ENCODE peak calls at places on chromosome 19, in seven cellular contexts. R is A549, K is GM12878, U is SK-N-SH, B is K562, X is HCT116, C is HepG2. Z is an unnamed sample. For H3K4me1, the result is how much of the 10 kb centered on the place peaks cover.

GRCh38 chr19:5154129-5154798 is 185.4 kb downstream of the KDM4B start:
- DNase-seq in R (peak), K (no peak), U (peak), B (peak), X (no peak), C (peak), Z (peak)

GRCh38 chr19:58229255-58229639 is 533 bp downstream of the ZNF544 start:
- DNase-seq in R (peak), K (no peak), U (peak), B (peak), X (no peak), C (peak), Z (peak)

GRCh38 chr19:48489608-48490216 is 20.5 kb downstream of the CYTH2 start:
- DNase-seq in R (peak), K (no peak), U (peak), B (peak), X (peak), C (peak), Z (peak)

GRCh38 chr19:21202865-21203494 is 61.1 kb downstream of the ZNF431 start:
- DNase-seq in R (peak), K (peak), U (peak), B (peak), X (peak), C (no peak), Z (peak)

GRCh38 chr19:49790866-49791265 is 22.2 kb downstream of the FUZ start:
- DNase-seq in R (no peak), K (no peak), U (no peak), B (peak), X (no peak), C (no peak), Z (no peak)

GRCh38 chr19:16520986-16521624 is 21.1 kb downstream of the CHERP start:
- DNase-seq in R (no peak), K (no peak), U (peak), B (no peak), X (no peak), C (no peak), Z (no peak)

GRCh38 chr19:5578094-5578846 is 10.5 kb upstream of the TINCR start:
- DNase-seq in R (peak), K (no peak), U (peak), B (peak), X (no peak), C (peak), Z (peak)

GRCh38 chr19:42198676-42199439 is 18.6 kb downstream of the DEDD2 start:
- DNase-seq in R (no peak), K (peak), U (no peak), B (no peak), X (no peak), C (no peak), Z (peak)

GRCh38 chr19:56538761-56539263 is at the start of gene ZFP28:
- DNase-seq in R (no peak), K (no peak), U (peak), B (peak), X (no peak), C (no peak), Z (peak)

GRCh38 chr19:31316201-31316951 is 32.9 kb downstream of the TSHZ3 start:
- DNase-seq in R (no peak), K (no peak), U (no peak), B (no peak), X (no peak), C (no peak), Z (peak)

GRCh38 chr19:31226536-31226935 is 122.7 kb downstream of the TSHZ3 start:
- DNase-seq in R (no peak), K (no peak), U (no peak), B (no peak), X (no peak), C (no peak), Z (no peak)

GRCh38 chr19:49809155-49809986 is 3.7 kb downstream of the FUZ start:
- DNase-seq in R (peak), K (no peak), U (peak), B (no peak), X (no peak), C (peak), Z (peak)

GRCh38 chr19:9407827-9408226 is 27.5 kb downstream of the ZNF266 start:
- DNase-seq in R (no peak), K (no peak), U (no peak), B (no peak), X (no peak), C (no peak), Z (no peak)

GRCh38 chr19:40610396-40611064 is 9.4 kb downstream of the LTBP4 start:
- DNase-seq in R (no peak), K (no peak), U (peak), B (no peak), X (no peak), C (no peak), Z (peak)

GRCh38 chr19:10988921-10989320 is 28.1 kb downstream of the SMARCA4 start:
- DNase-seq in R (no peak), K (no peak), U (no peak), B (no peak), X (no peak), C (no peak), Z (no peak)

GRCh38 chr19:8145969-8146368 is 3.4 kb downstream of the FBN3 start:
- DNase-seq in R (peak), K (no peak), U (no peak), B (peak), X (no peak), C (no peak), Z (peak)

DNA sequence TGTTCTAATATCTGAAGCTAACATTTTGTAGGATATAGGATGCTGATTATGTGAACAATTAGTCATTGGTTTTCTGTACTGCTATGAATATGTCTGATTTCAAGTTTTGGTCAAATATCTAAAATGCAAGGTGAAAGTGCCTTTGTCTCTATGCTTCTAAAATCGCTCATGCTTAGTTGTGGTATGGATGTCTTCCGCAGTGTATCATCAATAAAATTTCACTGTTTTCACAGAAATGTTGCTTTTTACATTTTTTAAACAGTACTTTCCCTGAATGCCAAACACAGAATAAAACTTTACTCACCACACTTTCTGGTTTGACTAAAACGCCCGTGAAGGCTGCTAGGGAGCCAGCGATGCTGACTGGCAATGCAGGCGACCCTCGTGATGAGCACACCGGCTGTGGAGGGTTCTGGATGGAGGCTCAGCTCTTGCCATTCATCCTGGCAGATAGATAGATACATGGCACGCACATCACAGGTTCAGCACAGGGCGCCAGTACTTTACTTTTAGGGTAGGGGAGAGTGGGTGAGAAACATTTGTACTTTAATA is 40.1 kb downstream of the SLC7A9 start:
- DNase-seq in R (no peak), K (no peak), U (no peak), B (no peak), X (no peak), C (no peak), Z (no peak)
- TF ChIP-seq REST in R (no peak), K (no peak), U (no peak), B (no peak), X (no peak), C (no peak), Z (no peak)

GRCh38 chr19:47422417-47423163 is 3.3 kb upstream of the MEIS3 start:
- DNase-seq in R (no peak), K (no peak), U (no peak), B (no peak), X (no peak), C (no peak), Z (no peak)

GRCh38 chr19:47419789-47420188 is 462 bp upstream of the MEIS3 start:
- DNase-seq in R (no peak), K (no peak), U (no peak), B (no peak), X (no peak), C (no peak), Z (no peak)

GRCh38 chr19:47421244-47421786 is 2.0 kb upstream of the MEIS3 start:
- DNase-seq in R (no peak), K (no peak), U (no peak), B (no peak), X (no peak), C (no peak), Z (no peak)

GRCh38 chr19:47423203-47423882 is 4.0 kb upstream of the MEIS3 start:
- DNase-seq in R (no peak), K (no peak), U (no peak), B (no peak), X (no peak), C (no peak), Z (no peak)

DNA sequence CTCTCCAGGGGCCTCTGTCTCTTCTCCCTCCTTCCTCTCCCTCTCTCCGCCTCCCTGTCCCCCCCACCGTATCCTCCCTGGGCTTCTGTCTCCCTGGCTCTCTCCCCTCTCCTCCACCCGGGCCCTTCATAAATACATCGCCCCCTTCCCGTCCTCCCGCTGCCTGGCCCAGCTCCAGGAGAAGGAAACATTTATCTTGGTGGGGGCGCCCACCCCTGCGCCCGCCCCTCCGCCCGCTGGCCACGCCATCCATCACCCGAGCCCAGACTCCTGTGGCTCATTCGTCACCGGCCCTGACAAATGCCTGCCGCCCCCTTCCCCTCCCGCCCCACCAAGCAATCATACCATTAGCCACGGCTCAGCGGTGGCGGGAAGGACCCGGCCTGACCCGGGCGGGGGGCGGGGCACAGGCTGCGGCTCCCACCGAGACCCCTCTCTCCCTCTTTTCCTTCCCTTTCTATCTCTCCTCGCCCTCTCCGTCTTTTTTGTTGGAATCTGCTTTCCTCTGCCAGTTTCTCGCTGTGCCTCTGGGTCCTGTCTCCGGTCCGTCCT is 2.6 kb upstream of the MEIS3 start:
- DNase-seq in R (no peak), K (no peak), U (peak), B (peak), X (no peak), C (no peak), Z (peak)
- H3K4me1 ChIP-seq in R (under half), K (under half), U (under half), B (under half), X (under half), C (under half), Z (under half)

DNA sequence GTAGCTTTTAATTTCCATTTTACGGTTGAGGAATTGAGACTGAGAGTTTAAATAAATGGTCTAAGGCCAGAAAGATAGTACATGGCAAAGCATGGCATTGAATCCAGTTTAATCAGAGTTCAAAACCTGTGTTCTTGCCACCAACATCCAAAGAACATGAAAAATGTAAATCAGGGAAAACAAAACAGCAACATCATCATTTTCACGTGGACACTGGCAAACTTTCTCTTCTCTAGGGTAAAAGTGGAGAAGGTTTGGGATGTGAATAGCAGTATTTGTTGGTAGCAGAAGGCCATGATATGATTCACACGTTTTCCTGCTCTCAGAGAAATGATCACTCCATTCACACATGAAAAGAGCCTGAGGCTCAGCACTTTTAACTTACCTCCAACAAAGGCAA is 357.7 kb downstream of the UQCRFS1 start:
- DNase-seq in R (no peak), K (no peak), U (no peak), B (no peak), X (no peak), C (no peak), Z (no peak)
- TF ChIP-seq REST in R (no peak), K (no peak), U (no peak), B (no peak), X (no peak), C (no peak), Z (no peak)

DNA sequence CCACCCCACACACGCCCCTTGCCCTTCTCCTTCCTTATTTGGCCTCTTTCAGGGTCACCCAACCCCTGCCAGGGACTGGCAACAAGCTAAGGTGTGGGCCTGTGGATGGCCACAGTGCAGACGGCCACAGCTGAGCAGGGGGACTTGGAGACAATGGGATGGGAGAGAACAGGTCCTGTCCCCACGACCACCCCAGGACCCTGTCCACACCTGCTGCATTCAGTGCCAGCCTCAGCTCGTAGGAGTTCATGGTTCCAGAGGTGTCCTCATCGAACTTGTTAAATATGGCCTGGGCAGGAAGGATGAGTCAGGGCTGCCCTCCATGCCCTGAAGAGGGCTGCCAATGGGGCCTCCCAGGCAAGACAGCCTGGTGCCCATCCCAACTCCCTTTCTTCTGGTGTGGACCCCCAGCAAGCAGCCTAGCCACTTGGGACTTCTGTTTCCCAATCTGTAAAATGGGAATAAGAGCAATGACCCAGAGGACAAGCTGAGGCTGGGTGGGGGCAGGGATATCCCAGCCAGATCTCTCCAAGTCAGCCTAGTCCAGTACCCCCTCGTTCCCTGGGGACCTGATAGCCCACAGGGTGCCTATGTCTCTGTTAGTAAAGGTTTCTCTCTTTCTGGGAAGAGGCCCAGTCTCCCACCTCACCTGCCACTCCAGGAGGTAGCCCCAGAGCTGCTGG is 10.6 kb downstream of the CAPN12 start:
- DNase-seq in R (peak), K (no peak), U (no peak), B (no peak), X (no peak), C (no peak), Z (no peak)
- H3K4me1 ChIP-seq in R (half or more), K (under half), U (under half), B (half or more), X (under half), C (under half), Z (under half)

GRCh38 chr19:12778905-12779161 is 3.5 kb upstream of the HOOK2 start:
- DNase-seq in R (no peak), K (no peak), U (no peak), B (no peak), X (no peak), C (no peak), Z (peak)
- TF ChIP-seq REST in R (no peak), K (no peak), U (no peak), B (no peak), X (no peak), C (no peak), Z (no peak)

GRCh38 chr19:33389574-33390119 is 16.1 kb downstream of the CEBPG start:
- DNase-seq in R (no peak), K (no peak), U (peak), B (no peak), X (no peak), C (no peak), Z (no peak)

GRCh38 chr19:33390120-33390907 is 16.8 kb downstream of the CEBPG start:
- DNase-seq in R (no peak), K (no peak), U (peak), B (no peak), X (no peak), C (no peak), Z (no peak)

GRCh38 chr19:33388231-33388816 is 14.8 kb downstream of the CEBPG start:
- DNase-seq in R (no peak), K (no peak), U (peak), B (no peak), X (no peak), C (no peak), Z (no peak)

GRCh38 chr19:33387351-33388230 is 14.1 kb downstream of the CEBPG start:
- DNase-seq in R (no peak), K (no peak), U (no peak), B (no peak), X (no peak), C (no peak), Z (no peak)

DNA sequence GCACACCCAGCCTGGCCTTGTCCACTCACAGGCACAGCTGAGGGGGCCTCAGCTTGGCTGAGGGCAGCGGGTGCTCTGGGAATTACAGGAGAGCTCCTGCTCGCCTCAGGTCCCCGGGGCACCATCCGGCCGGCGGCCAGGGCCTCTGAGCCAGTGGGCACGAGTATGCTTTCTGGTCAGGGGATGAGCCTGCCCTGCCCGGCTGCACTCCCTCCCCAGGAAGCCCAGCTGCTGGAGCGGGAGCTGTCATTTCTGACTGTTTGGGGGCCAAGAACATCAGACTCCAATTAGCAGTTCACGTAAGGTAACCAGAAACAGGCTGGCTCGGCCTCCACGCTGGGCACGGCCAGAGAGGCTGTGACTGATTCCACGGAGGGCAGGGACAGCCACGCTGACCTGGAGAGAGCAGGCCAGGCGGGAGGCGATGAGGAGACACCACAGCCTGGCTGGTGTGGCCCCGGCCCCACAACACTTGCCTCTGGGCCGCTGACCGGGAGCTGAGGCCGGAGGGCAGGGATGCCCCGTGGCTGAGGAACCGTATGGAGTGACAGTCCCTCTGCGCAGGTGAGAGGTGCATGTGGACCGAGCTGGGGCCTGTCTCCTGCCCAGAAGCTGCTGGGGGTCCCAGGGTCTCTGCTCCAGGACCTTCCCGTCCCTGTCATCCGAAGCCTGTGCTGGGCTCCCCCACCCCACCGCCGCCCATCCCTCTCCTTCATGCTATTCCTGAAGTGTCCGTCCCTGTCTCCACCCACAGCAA is 15.5 kb downstream of the CEBPG start:
- DNase-seq in R (no peak), K (no peak), U (peak), B (no peak), X (no peak), C (no peak), Z (no peak)
- H3K4me1 ChIP-seq in R (under half), K (under half), U (under half), B (under half), X (under half), C (under half), Z (under half)

DNA sequence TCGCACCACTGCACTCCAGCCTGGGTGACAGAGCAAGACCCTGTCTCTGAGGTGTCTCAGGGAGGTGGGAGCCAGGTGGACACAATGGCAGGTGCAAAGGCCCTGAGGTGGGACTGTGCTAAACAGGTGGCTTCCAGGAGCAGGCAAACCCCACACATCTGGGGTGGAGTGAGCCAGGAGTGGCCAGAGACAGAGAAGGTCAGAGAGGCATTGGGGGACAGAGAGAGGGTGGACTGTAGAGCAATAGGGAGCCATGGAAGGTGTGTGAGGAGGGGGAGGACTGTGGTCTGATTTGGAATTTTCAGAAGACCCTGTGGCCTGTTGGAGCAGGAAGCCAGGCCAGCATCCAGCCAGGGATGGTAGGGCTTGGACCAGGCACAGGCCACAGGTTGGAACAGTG is 4.7 kb downstream of the MEF2B start:
- DNase-seq in R (no peak), K (no peak), U (no peak), B (no peak), X (no peak), C (no peak), Z (no peak)
- TF ChIP-seq REST in R (no peak), K (no peak), U (no peak), B (no peak), X (no peak), C (no peak), Z (no peak)

GRCh38 chr19:38695832-38696732 is 48.2 kb downstream of the CAPN12 start:
- DNase-seq in R (no peak), K (no peak), U (peak), B (no peak), X (no peak), C (no peak), Z (no peak)

GRCh38 chr19:38692458-38693379 is 45.3 kb downstream of the ACTN4 start:
- DNase-seq in R (no peak), K (no peak), U (peak), B (no peak), X (no peak), C (no peak), Z (peak)

GRCh38 chr19:38691938-38692457 is 44.5 kb downstream of the ACTN4 start:
- DNase-seq in R (peak), K (no peak), U (peak), B (no peak), X (peak), C (no peak), Z (no peak)

GRCh38 chr19:38695319-38695683 is 47.9 kb downstream of the ACTN4 start:
- DNase-seq in R (no peak), K (no peak), U (no peak), B (no peak), X (no peak), C (no peak), Z (no peak)

GRCh38 chr19:38693380-38694223 is 46.2 kb downstream of the ACTN4 start:
- DNase-seq in R (peak), K (no peak), U (no peak), B (no peak), X (peak), C (peak), Z (peak)
- H3K4me1 ChIP-seq in R (half or more), K (under half), U (half or more), B (under half), X (half or more), C (half or more), Z (half or more)

Z was measured in GM23338.